ENCODE peak calls at places on chromosomes 7 and 10, in ten cellular contexts. K is LoVo; U is mesothelial cell of epicardium; J is activated CD4-positive, alpha-beta T cell treated with anti-CD3 and anti-CD28 coated beads, Interleukin-2, amount 10 ng/mL, durations not matched to agents 7 days and 5 days; H is Daoy; B is NCI-H460; C is NT2/D1; O is left cardiac atrium; A is right lobe of liver; F is activated CD4-positive, alpha-beta memory T cell treated with anti-CD3 and anti-CD28 coated beads, Interleukin-2, amount 10 ng/mL, durations not matched to agents 7 days and 5 days. Y is an unnamed sample.

GRCh38 chr10:75434292-75434691 is 2.9 kb downstream of the LRMDA start:
- DNase-seq in U (no peak), K (no peak), O (no peak), A (no peak), C (no peak), J (no peak), F (no peak), B (no peak), H (no peak), Y (no peak)

GRCh38 chr7:130667593-130668257 is 823 bp downstream of the COPG2 start:
- DNase-seq in U (no peak), A (no peak), J (no peak), C (no peak), O (no peak), H (peak), B (no peak), F (no peak), K (no peak), Y (no peak)

GRCh38 chr10:116888380-116889055 is 39.2 kb downstream of the ENO4 start:
- DNase-seq in A (peak), K (peak), J (no peak), B (peak), H (peak), C (peak), U (no peak), F (no peak), O (peak), Y (no peak)

GRCh38 chr10:70478191-70479160 is at the start of gene PALD1:
- DNase-seq in J (peak), C (no peak), A (peak), B (peak), F (peak), O (peak), U (peak), K (peak), H (peak), Y (peak)

GRCh38 chr10:71493741-71494140 is 97.0 kb downstream of the CDH23 start:
- DNase-seq in B (no peak), O (no peak), C (no peak), H (no peak), F (no peak), K (peak), J (no peak), A (no peak), U (no peak), Y (no peak)

GRCh38 chr10:20892011-20892585 is 5.0 kb downstream of the NEBL start:
- DNase-seq in O (peak), B (no peak), U (no peak), J (no peak), C (no peak), A (no peak), F (no peak), K (no peak), H (no peak), Y (peak)

GRCh38 chr10:127694580-127695193 is 42.3 kb upstream of the FOXI2 start:
- DNase-seq in B (peak), U (no peak), J (peak), O (no peak), A (no peak), K (peak), C (peak), F (peak), H (peak), Y (no peak)

GRCh38 chr7:128909605-128910568 is 622 bp downstream of the KCP start:
- DNase-seq in K (no peak), O (peak), A (no peak), H (peak), B (no peak), J (no peak), C (no peak), U (peak), F (no peak), Y (no peak)

GRCh38 chr7:46229409-46229808 is 308.3 kb upstream of the IGFBP3 start:
- DNase-seq in B (peak), U (no peak), O (no peak), A (no peak), C (no peak), H (peak), K (peak), F (no peak), J (no peak), Y (no peak)

GRCh38 chr7:76149847-76150691 is 51.6 kb upstream of the SRRM3 start:
- DNase-seq in A (no peak), K (no peak), C (no peak), U (no peak), J (no peak), H (no peak), F (no peak), O (no peak), B (no peak), Y (peak)